ENCODE peak calls at places on chromosomes 16 and 17, in ten cellular contexts. One of them, this sample, is unnamed.

GRCh38 chr17:64635647-64636305 is 26.3 kb downstream of the SMURF2 start:
- DNase-seq in H4: peak; percentile 31
- DNase-seq in EH: peak; percentile 94
- DNase-seq in stromal cell of bone marrow: peak; percentile 45
- DNase-seq in ELR: peak; percentile 89
- DNase-seq in stomach: no peak
- DNase-seq in activated CD4-positive, alpha-beta T cell treated with anti-CD3 and anti-CD28 coated beads, Interleukin-2, amount 10 ng/mL, durations not matched to agents 7 days and 5 days: no peak
- DNase-seq in DMS153: no peak
- DNase-seq in esophagus squamous epithelium: no peak
- DNase-seq in activated T-helper 1 cell treated with anti-CD3 and anti-CD28 coated beads, Interleukin-12 subunit alpha, Interleukin-12 subunit beta, Interleukin-2, Interleukin-4 antibody, amounts not matched to agents 30 ng/mL and 10 ng/mL and 1 ng/mL, durations not matched to agents 14 hours and 24 hours and 36 hours: no peak
- DNase-seq in this sample: no peak

GRCh38 chr17:80860703-80861359 is 130.8 kb upstream of the CHMP6 start:
- DNase-seq in H4: no peak
- DNase-seq in ELR: no peak
- DNase-seq in esophagus squamous epithelium: no peak
- DNase-seq in EH: no peak
- DNase-seq in activated CD4-positive, alpha-beta T cell treated with anti-CD3 and anti-CD28 coated beads, Interleukin-2, amount 10 ng/mL, durations not matched to agents 7 days and 5 days: no peak
- DNase-seq in activated T-helper 1 cell treated with anti-CD3 and anti-CD28 coated beads, Interleukin-12 subunit alpha, Interleukin-12 subunit beta, Interleukin-2, Interleukin-4 antibody, amounts not matched to agents 30 ng/mL and 10 ng/mL and 1 ng/mL, durations not matched to agents 14 hours and 24 hours and 36 hours: no peak
- DNase-seq in DMS153: no peak
- DNase-seq in stomach: no peak
- DNase-seq in stromal cell of bone marrow: no peak
- DNase-seq in this sample: no peak

GRCh38 chr17:40363480-40363838 is 1.1 kb downstream of the GJD3 start:
- DNase-seq in ELR: peak; percentile 43
- DNase-seq in H4: no peak
- DNase-seq in EH: peak; percentile 56
- DNase-seq in stromal cell of bone marrow: no peak
- DNase-seq in stomach: no peak
- DNase-seq in activated CD4-positive, alpha-beta T cell treated with anti-CD3 and anti-CD28 coated beads, Interleukin-2, amount 10 ng/mL, durations not matched to agents 7 days and 5 days: no peak
- DNase-seq in DMS153: no peak
- DNase-seq in activated T-helper 1 cell treated with anti-CD3 and anti-CD28 coated beads, Interleukin-12 subunit alpha, Interleukin-12 subunit beta, Interleukin-2, Interleukin-4 antibody, amounts not matched to agents 30 ng/mL and 10 ng/mL and 1 ng/mL, durations not matched to agents 14 hours and 24 hours and 36 hours: no peak
- DNase-seq in esophagus squamous epithelium: no peak
- DNase-seq in this sample: no peak

GRCh38 chr16:2204727-2205103 is 539 bp upstream of the MLST8 start:
- DNase-seq in H4: no peak
- DNase-seq in stomach: no peak
- DNase-seq in DMS153: no peak
- DNase-seq in EH: no peak
- DNase-seq in activated T-helper 1 cell treated with anti-CD3 and anti-CD28 coated beads, Interleukin-12 subunit alpha, Interleukin-12 subunit beta, Interleukin-2, Interleukin-4 antibody, amounts not matched to agents 30 ng/mL and 10 ng/mL and 1 ng/mL, durations not matched to agents 14 hours and 24 hours and 36 hours: no peak
- DNase-seq in stromal cell of bone marrow: no peak
- DNase-seq in esophagus squamous epithelium: no peak
- DNase-seq in activated CD4-positive, alpha-beta T cell treated with anti-CD3 and anti-CD28 coated beads, Interleukin-2, amount 10 ng/mL, durations not matched to agents 7 days and 5 days: no peak
- DNase-seq in ELR: no peak
- DNase-seq in this sample: no peak

GRCh38 chr16:23518435-23518891 is 8.2 kb upstream of the GGA2 start:
- DNase-seq in EH: no peak
- DNase-seq in ELR: no peak
- DNase-seq in activated CD4-positive, alpha-beta T cell treated with anti-CD3 and anti-CD28 coated beads, Interleukin-2, amount 10 ng/mL, durations not matched to agents 7 days and 5 days: no peak
- DNase-seq in activated T-helper 1 cell treated with anti-CD3 and anti-CD28 coated beads, Interleukin-12 subunit alpha, Interleukin-12 subunit beta, Interleukin-2, Interleukin-4 antibody, amounts not matched to agents 30 ng/mL and 10 ng/mL and 1 ng/mL, durations not matched to agents 14 hours and 24 hours and 36 hours: no peak
- DNase-seq in H4: no peak
- DNase-seq in stomach: no peak
- DNase-seq in DMS153: no peak
- DNase-seq in esophagus squamous epithelium: no peak
- DNase-seq in stromal cell of bone marrow: no peak
- DNase-seq in this sample: no peak

GRCh38 chr17:4556996-4557395 is 1.8 kb upstream of the MYBBP1A start:
- DNase-seq in stromal cell of bone marrow: no peak
- DNase-seq in stomach: no peak
- DNase-seq in esophagus squamous epithelium: no peak
- DNase-seq in EH: no peak
- DNase-seq in H4: no peak
- DNase-seq in activated T-helper 1 cell treated with anti-CD3 and anti-CD28 coated beads, Interleukin-12 subunit alpha, Interleukin-12 subunit beta, Interleukin-2, Interleukin-4 antibody, amounts not matched to agents 30 ng/mL and 10 ng/mL and 1 ng/mL, durations not matched to agents 14 hours and 24 hours and 36 hours: no peak
- DNase-seq in activated CD4-positive, alpha-beta T cell treated with anti-CD3 and anti-CD28 coated beads, Interleukin-2, amount 10 ng/mL, durations not matched to agents 7 days and 5 days: no peak
- DNase-seq in DMS153: no peak
- DNase-seq in ELR: no peak
- DNase-seq in this sample: peak; percentile 10

GRCh38 chr17:44043326-44043725 is 23.1 kb downstream of the LSM12 start:
- DNase-seq in activated CD4-positive, alpha-beta T cell treated with anti-CD3 and anti-CD28 coated beads, Interleukin-2, amount 10 ng/mL, durations not matched to agents 7 days and 5 days: no peak
- DNase-seq in H4: no peak
- DNase-seq in DMS153: no peak
- DNase-seq in stromal cell of bone marrow: peak; percentile 65
- DNase-seq in stomach: no peak
- DNase-seq in ELR: no peak
- DNase-seq in EH: peak; percentile 38
- DNase-seq in activated T-helper 1 cell treated with anti-CD3 and anti-CD28 coated beads, Interleukin-12 subunit alpha, Interleukin-12 subunit beta, Interleukin-2, Interleukin-4 antibody, amounts not matched to agents 30 ng/mL and 10 ng/mL and 1 ng/mL, durations not matched to agents 14 hours and 24 hours and 36 hours: no peak
- DNase-seq in esophagus squamous epithelium: no peak
- DNase-seq in this sample: peak; percentile 57

GRCh38 chr16:2689968-2690830 is 7.9 kb downstream of the KCTD5 start:
- DNase-seq in esophagus squamous epithelium: no peak
- DNase-seq in activated T-helper 1 cell treated with anti-CD3 and anti-CD28 coated beads, Interleukin-12 subunit alpha, Interleukin-12 subunit beta, Interleukin-2, Interleukin-4 antibody, amounts not matched to agents 30 ng/mL and 10 ng/mL and 1 ng/mL, durations not matched to agents 14 hours and 24 hours and 36 hours: no peak
- DNase-seq in EH: no peak
- DNase-seq in H4: no peak
- DNase-seq in stomach: no peak
- DNase-seq in activated CD4-positive, alpha-beta T cell treated with anti-CD3 and anti-CD28 coated beads, Interleukin-2, amount 10 ng/mL, durations not matched to agents 7 days and 5 days: no peak
- DNase-seq in DMS153: no peak
- DNase-seq in stromal cell of bone marrow: peak; percentile 26
- DNase-seq in ELR: no peak
- DNase-seq in this sample: no peak

GRCh38 chr17:55577011-55577586 is 65.8 kb upstream of the SMIM36 start:
- DNase-seq in activated CD4-positive, alpha-beta T cell treated with anti-CD3 and anti-CD28 coated beads, Interleukin-2, amount 10 ng/mL, durations not matched to agents 7 days and 5 days: peak; percentile 60
- DNase-seq in EH: peak; percentile 79
- DNase-seq in stromal cell of bone marrow: peak; percentile 87
- DNase-seq in esophagus squamous epithelium: no peak
- DNase-seq in ELR: peak; percentile 83
- DNase-seq in activated T-helper 1 cell treated with anti-CD3 and anti-CD28 coated beads, Interleukin-12 subunit alpha, Interleukin-12 subunit beta, Interleukin-2, Interleukin-4 antibody, amounts not matched to agents 30 ng/mL and 10 ng/mL and 1 ng/mL, durations not matched to agents 14 hours and 24 hours and 36 hours: peak; percentile 14
- DNase-seq in DMS153: no peak
- DNase-seq in stomach: no peak
- DNase-seq in H4: peak; percentile 58
- DNase-seq in this sample: peak; percentile 75

GRCh38 chr16:77402672-77403071 is 32.2 kb downstream of the ADAMTS18 start:
- DNase-seq in EH: no peak
- DNase-seq in stomach: no peak
- DNase-seq in activated CD4-positive, alpha-beta T cell treated with anti-CD3 and anti-CD28 coated beads, Interleukin-2, amount 10 ng/mL, durations not matched to agents 7 days and 5 days: no peak
- DNase-seq in H4: no peak
- DNase-seq in activated T-helper 1 cell treated with anti-CD3 and anti-CD28 coated beads, Interleukin-12 subunit alpha, Interleukin-12 subunit beta, Interleukin-2, Interleukin-4 antibody, amounts not matched to agents 30 ng/mL and 10 ng/mL and 1 ng/mL, durations not matched to agents 14 hours and 24 hours and 36 hours: no peak
- DNase-seq in ELR: no peak
- DNase-seq in esophagus squamous epithelium: no peak
- DNase-seq in stromal cell of bone marrow: no peak
- DNase-seq in DMS153: no peak
- DNase-seq in this sample: no peak

GRCh38 chr16:50724237-50724747 is 17.6 kb upstream of the CYLD start:
- DNase-seq in stomach: no peak
- DNase-seq in stromal cell of bone marrow: no peak
- DNase-seq in activated T-helper 1 cell treated with anti-CD3 and anti-CD28 coated beads, Interleukin-12 subunit alpha, Interleukin-12 subunit beta, Interleukin-2, Interleukin-4 antibody, amounts not matched to agents 30 ng/mL and 10 ng/mL and 1 ng/mL, durations not matched to agents 14 hours and 24 hours and 36 hours: no peak
- DNase-seq in activated CD4-positive, alpha-beta T cell treated with anti-CD3 and anti-CD28 coated beads, Interleukin-2, amount 10 ng/mL, durations not matched to agents 7 days and 5 days: peak; percentile 18
- DNase-seq in EH: no peak
- DNase-seq in esophagus squamous epithelium: no peak
- DNase-seq in ELR: no peak
- DNase-seq in DMS153: no peak
- DNase-seq in H4: no peak
- DNase-seq in this sample: no peak

GRCh38 chr17:29412780-29413565 is 22.8 kb downstream of the TAOK1 start:
- DNase-seq in H4: peak; percentile 39
- DNase-seq in esophagus squamous epithelium: no peak
- DNase-seq in DMS153: no peak
- DNase-seq in activated T-helper 1 cell treated with anti-CD3 and anti-CD28 coated beads, Interleukin-12 subunit alpha, Interleukin-12 subunit beta, Interleukin-2, Interleukin-4 antibody, amounts not matched to agents 30 ng/mL and 10 ng/mL and 1 ng/mL, durations not matched to agents 14 hours and 24 hours and 36 hours: no peak
- DNase-seq in stromal cell of bone marrow: peak; percentile 41
- DNase-seq in stomach: no peak
- DNase-seq in ELR: peak; percentile 87
- DNase-seq in activated CD4-positive, alpha-beta T cell treated with anti-CD3 and anti-CD28 coated beads, Interleukin-2, amount 10 ng/mL, durations not matched to agents 7 days and 5 days: no peak
- DNase-seq in EH: peak; percentile 97
- DNase-seq in this sample: no peak

GRCh38 chr16:66286527-66286926 is 80.0 kb upstream of the CDH5 start:
- DNase-seq in DMS153: no peak
- DNase-seq in stomach: no peak
- DNase-seq in stromal cell of bone marrow: no peak
- DNase-seq in EH: no peak
- DNase-seq in activated CD4-positive, alpha-beta T cell treated with anti-CD3 and anti-CD28 coated beads, Interleukin-2, amount 10 ng/mL, durations not matched to agents 7 days and 5 days: no peak
- DNase-seq in ELR: no peak
- DNase-seq in esophagus squamous epithelium: no peak
- DNase-seq in H4: no peak
- DNase-seq in activated T-helper 1 cell treated with anti-CD3 and anti-CD28 coated beads, Interleukin-12 subunit alpha, Interleukin-12 subunit beta, Interleukin-2, Interleukin-4 antibody, amounts not matched to agents 30 ng/mL and 10 ng/mL and 1 ng/mL, durations not matched to agents 14 hours and 24 hours and 36 hours: no peak
- DNase-seq in this sample: no peak

GRCh38 chr17:75850928-75851692 is 4.0 kb downstream of the WBP2 start:
- DNase-seq in stomach: no peak
- DNase-seq in activated T-helper 1 cell treated with anti-CD3 and anti-CD28 coated beads, Interleukin-12 subunit alpha, Interleukin-12 subunit beta, Interleukin-2, Interleukin-4 antibody, amounts not matched to agents 30 ng/mL and 10 ng/mL and 1 ng/mL, durations not matched to agents 14 hours and 24 hours and 36 hours: no peak
- DNase-seq in esophagus squamous epithelium: no peak
- DNase-seq in activated CD4-positive, alpha-beta T cell treated with anti-CD3 and anti-CD28 coated beads, Interleukin-2, amount 10 ng/mL, durations not matched to agents 7 days and 5 days: no peak
- DNase-seq in ELR: peak; percentile 42
- DNase-seq in H4: no peak
- DNase-seq in stromal cell of bone marrow: no peak
- DNase-seq in EH: no peak
- DNase-seq in DMS153: no peak
- DNase-seq in this sample: no peak

GRCh38 chr17:79364695-79365094 is 246.2 kb downstream of the RBFOX3 start:
- DNase-seq in stomach: no peak
- DNase-seq in ELR: no peak
- DNase-seq in activated T-helper 1 cell treated with anti-CD3 and anti-CD28 coated beads, Interleukin-12 subunit alpha, Interleukin-12 subunit beta, Interleukin-2, Interleukin-4 antibody, amounts not matched to agents 30 ng/mL and 10 ng/mL and 1 ng/mL, durations not matched to agents 14 hours and 24 hours and 36 hours: no peak
- DNase-seq in EH: no peak
- DNase-seq in esophagus squamous epithelium: no peak
- DNase-seq in activated CD4-positive, alpha-beta T cell treated with anti-CD3 and anti-CD28 coated beads, Interleukin-2, amount 10 ng/mL, durations not matched to agents 7 days and 5 days: no peak
- DNase-seq in DMS153: no peak
- DNase-seq in H4: no peak
- DNase-seq in stromal cell of bone marrow: no peak
- DNase-seq in this sample: no peak

GRCh38 chr17:42347198-42347597 is 41.0 kb downstream of the STAT3 start:
- DNase-seq in activated T-helper 1 cell treated with anti-CD3 and anti-CD28 coated beads, Interleukin-12 subunit alpha, Interleukin-12 subunit beta, Interleukin-2, Interleukin-4 antibody, amounts not matched to agents 30 ng/mL and 10 ng/mL and 1 ng/mL, durations not matched to agents 14 hours and 24 hours and 36 hours: no peak
- DNase-seq in esophagus squamous epithelium: no peak
- DNase-seq in H4: peak; percentile 50
- DNase-seq in activated CD4-positive, alpha-beta T cell treated with anti-CD3 and anti-CD28 coated beads, Interleukin-2, amount 10 ng/mL, durations not matched to agents 7 days and 5 days: no peak
- DNase-seq in DMS153: no peak
- DNase-seq in EH: peak; percentile 93
- DNase-seq in stromal cell of bone marrow: peak; percentile 81
- DNase-seq in stomach: peak; percentile 67
- DNase-seq in ELR: peak; percentile 87
- DNase-seq in this sample: no peak

GRCh38 chr17:21001813-21002221 is 41.0 kb downstream of the USP22 start:
- DNase-seq in stromal cell of bone marrow: no peak
- DNase-seq in DMS153: no peak
- DNase-seq in activated CD4-positive, alpha-beta T cell treated with anti-CD3 and anti-CD28 coated beads, Interleukin-2, amount 10 ng/mL, durations not matched to agents 7 days and 5 days: no peak
- DNase-seq in esophagus squamous epithelium: no peak
- DNase-seq in activated T-helper 1 cell treated with anti-CD3 and anti-CD28 coated beads, Interleukin-12 subunit alpha, Interleukin-12 subunit beta, Interleukin-2, Interleukin-4 antibody, amounts not matched to agents 30 ng/mL and 10 ng/mL and 1 ng/mL, durations not matched to agents 14 hours and 24 hours and 36 hours: no peak
- DNase-seq in ELR: no peak
- DNase-seq in H4: no peak
- DNase-seq in EH: no peak
- DNase-seq in stomach: no peak
- DNase-seq in this sample: no peak

GRCh38 chr16:77499373-77500285 is 64.8 kb upstream of the ADAMTS18 start:
- DNase-seq in activated T-helper 1 cell treated with anti-CD3 and anti-CD28 coated beads, Interleukin-12 subunit alpha, Interleukin-12 subunit beta, Interleukin-2, Interleukin-4 antibody, amounts not matched to agents 30 ng/mL and 10 ng/mL and 1 ng/mL, durations not matched to agents 14 hours and 24 hours and 36 hours: no peak
- DNase-seq in stomach: no peak
- DNase-seq in EH: peak; percentile 26
- DNase-seq in H4: peak; percentile 47
- DNase-seq in stromal cell of bone marrow: peak; percentile 73
- DNase-seq in DMS153: no peak
- DNase-seq in esophagus squamous epithelium: no peak
- DNase-seq in activated CD4-positive, alpha-beta T cell treated with anti-CD3 and anti-CD28 coated beads, Interleukin-2, amount 10 ng/mL, durations not matched to agents 7 days and 5 days: no peak
- DNase-seq in ELR: no peak
- DNase-seq in this sample: peak; percentile 52

GRCh38 chr16:47644166-47644565 is 183.0 kb downstream of the PHKB start:
- DNase-seq in H4: peak; percentile 14
- DNase-seq in activated T-helper 1 cell treated with anti-CD3 and anti-CD28 coated beads, Interleukin-12 subunit alpha, Interleukin-12 subunit beta, Interleukin-2, Interleukin-4 antibody, amounts not matched to agents 30 ng/mL and 10 ng/mL and 1 ng/mL, durations not matched to agents 14 hours and 24 hours and 36 hours: no peak
- DNase-seq in esophagus squamous epithelium: no peak
- DNase-seq in activated CD4-positive, alpha-beta T cell treated with anti-CD3 and anti-CD28 coated beads, Interleukin-2, amount 10 ng/mL, durations not matched to agents 7 days and 5 days: no peak
- DNase-seq in stromal cell of bone marrow: peak; percentile 44
- DNase-seq in stomach: peak; percentile 28
- DNase-seq in DMS153: no peak
- DNase-seq in ELR: peak; percentile 79
- DNase-seq in EH: peak; percentile 89
- DNase-seq in this sample: no peak

GRCh38 chr17:43713494-43714162 is 45.0 kb downstream of the SOST start:
- DNase-seq in esophagus squamous epithelium: no peak
- DNase-seq in H4: no peak
- DNase-seq in activated CD4-positive, alpha-beta T cell treated with anti-CD3 and anti-CD28 coated beads, Interleukin-2, amount 10 ng/mL, durations not matched to agents 7 days and 5 days: no peak
- DNase-seq in stromal cell of bone marrow: no peak
- DNase-seq in stomach: no peak
- DNase-seq in DMS153: no peak
- DNase-seq in ELR: peak; percentile 61
- DNase-seq in activated T-helper 1 cell treated with anti-CD3 and anti-CD28 coated beads, Interleukin-12 subunit alpha, Interleukin-12 subunit beta, Interleukin-2, Interleukin-4 antibody, amounts not matched to agents 30 ng/mL and 10 ng/mL and 1 ng/mL, durations not matched to agents 14 hours and 24 hours and 36 hours: peak; percentile 9
- DNase-seq in EH: peak; percentile 41
- DNase-seq in this sample: no peak

GRCh38 chr16:27844826-27845225 is 218.7 kb downstream of the GSG1L start:
- DNase-seq in EH: no peak
- DNase-seq in activated T-helper 1 cell treated with anti-CD3 and anti-CD28 coated beads, Interleukin-12 subunit alpha, Interleukin-12 subunit beta, Interleukin-2, Interleukin-4 antibody, amounts not matched to agents 30 ng/mL and 10 ng/mL and 1 ng/mL, durations not matched to agents 14 hours and 24 hours and 36 hours: no peak
- DNase-seq in activated CD4-positive, alpha-beta T cell treated with anti-CD3 and anti-CD28 coated beads, Interleukin-2, amount 10 ng/mL, durations not matched to agents 7 days and 5 days: no peak
- DNase-seq in H4: no peak
- DNase-seq in stomach: peak; percentile 13
- DNase-seq in esophagus squamous epithelium: no peak
- DNase-seq in stromal cell of bone marrow: no peak
- DNase-seq in ELR: no peak
- DNase-seq in DMS153: no peak
- DNase-seq in this sample: peak; percentile 51

GRCh38 chr17:34757106-34757505 is 177.7 kb downstream of the TMEM132E start:
- DNase-seq in H4: no peak
- DNase-seq in stromal cell of bone marrow: no peak
- DNase-seq in EH: no peak
- DNase-seq in stomach: no peak
- DNase-seq in esophagus squamous epithelium: no peak
- DNase-seq in activated CD4-positive, alpha-beta T cell treated with anti-CD3 and anti-CD28 coated beads, Interleukin-2, amount 10 ng/mL, durations not matched to agents 7 days and 5 days: no peak
- DNase-seq in ELR: no peak
- DNase-seq in DMS153: no peak
- DNase-seq in activated T-helper 1 cell treated with anti-CD3 and anti-CD28 coated beads, Interleukin-12 subunit alpha, Interleukin-12 subunit beta, Interleukin-2, Interleukin-4 antibody, amounts not matched to agents 30 ng/mL and 10 ng/mL and 1 ng/mL, durations not matched to agents 14 hours and 24 hours and 36 hours: no peak
- DNase-seq in this sample: no peak

GRCh38 chr17:10743316-10744009 is 13.6 kb upstream of the TMEM220 start:
- DNase-seq in esophagus squamous epithelium: no peak
- DNase-seq in DMS153: no peak
- DNase-seq in ELR: no peak
- DNase-seq in activated CD4-positive, alpha-beta T cell treated with anti-CD3 and anti-CD28 coated beads, Interleukin-2, amount 10 ng/mL, durations not matched to agents 7 days and 5 days: no peak
- DNase-seq in EH: peak; percentile 63
- DNase-seq in stromal cell of bone marrow: peak; percentile 80
- DNase-seq in H4: no peak
- DNase-seq in stomach: no peak
- DNase-seq in activated T-helper 1 cell treated with anti-CD3 and anti-CD28 coated beads, Interleukin-12 subunit alpha, Interleukin-12 subunit beta, Interleukin-2, Interleukin-4 antibody, amounts not matched to agents 30 ng/mL and 10 ng/mL and 1 ng/mL, durations not matched to agents 14 hours and 24 hours and 36 hours: no peak
- DNase-seq in this sample: no peak

GRCh38 chr17:49727353-49727752 is 19.6 kb upstream of the SLC35B1 start:
- DNase-seq in ELR: no peak
- DNase-seq in stomach: no peak
- DNase-seq in activated T-helper 1 cell treated with anti-CD3 and anti-CD28 coated beads, Interleukin-12 subunit alpha, Interleukin-12 subunit beta, Interleukin-2, Interleukin-4 antibody, amounts not matched to agents 30 ng/mL and 10 ng/mL and 1 ng/mL, durations not matched to agents 14 hours and 24 hours and 36 hours: no peak
- DNase-seq in H4: no peak
- DNase-seq in activated CD4-positive, alpha-beta T cell treated with anti-CD3 and anti-CD28 coated beads, Interleukin-2, amount 10 ng/mL, durations not matched to agents 7 days and 5 days: no peak
- DNase-seq in DMS153: no peak
- DNase-seq in esophagus squamous epithelium: no peak
- DNase-seq in stromal cell of bone marrow: no peak
- DNase-seq in EH: no peak
- DNase-seq in this sample: no peak

GRCh38 chr17:56297142-56297541 is 143.9 kb downstream of the ANKFN1 start:
- DNase-seq in stromal cell of bone marrow: peak; percentile 33
- DNase-seq in activated CD4-positive, alpha-beta T cell treated with anti-CD3 and anti-CD28 coated beads, Interleukin-2, amount 10 ng/mL, durations not matched to agents 7 days and 5 days: peak; percentile 58
- DNase-seq in stomach: no peak
- DNase-seq in ELR: peak; percentile 73
- DNase-seq in esophagus squamous epithelium: no peak
- DNase-seq in DMS153: no peak
- DNase-seq in activated T-helper 1 cell treated with anti-CD3 and anti-CD28 coated beads, Interleukin-12 subunit alpha, Interleukin-12 subunit beta, Interleukin-2, Interleukin-4 antibody, amounts not matched to agents 30 ng/mL and 10 ng/mL and 1 ng/mL, durations not matched to agents 14 hours and 24 hours and 36 hours: peak; percentile 33
- DNase-seq in H4: peak; percentile 42
- DNase-seq in EH: peak; percentile 76
- DNase-seq in this sample: no peak

GRCh38 chr16:81583893-81584705 is 139.5 kb downstream of the CMIP start:
- DNase-seq in stomach: peak; percentile 68
- DNase-seq in EH: peak; percentile 81
- DNase-seq in activated T-helper 1 cell treated with anti-CD3 and anti-CD28 coated beads, Interleukin-12 subunit alpha, Interleukin-12 subunit beta, Interleukin-2, Interleukin-4 antibody, amounts not matched to agents 30 ng/mL and 10 ng/mL and 1 ng/mL, durations not matched to agents 14 hours and 24 hours and 36 hours: no peak
- DNase-seq in esophagus squamous epithelium: no peak
- DNase-seq in H4: no peak
- DNase-seq in activated CD4-positive, alpha-beta T cell treated with anti-CD3 and anti-CD28 coated beads, Interleukin-2, amount 10 ng/mL, durations not matched to agents 7 days and 5 days: no peak
- DNase-seq in DMS153: no peak
- DNase-seq in ELR: peak; percentile 78
- DNase-seq in stromal cell of bone marrow: no peak
- DNase-seq in this sample: no peak

GRCh38 chr17:8740486-8740885 is 4.2 kb downstream of the CCDC42 start:
- DNase-seq in activated CD4-positive, alpha-beta T cell treated with anti-CD3 and anti-CD28 coated beads, Interleukin-2, amount 10 ng/mL, durations not matched to agents 7 days and 5 days: peak; percentile 28
- DNase-seq in activated T-helper 1 cell treated with anti-CD3 and anti-CD28 coated beads, Interleukin-12 subunit alpha, Interleukin-12 subunit beta, Interleukin-2, Interleukin-4 antibody, amounts not matched to agents 30 ng/mL and 10 ng/mL and 1 ng/mL, durations not matched to agents 14 hours and 24 hours and 36 hours: peak; percentile 5
- DNase-seq in stromal cell of bone marrow: no peak
- DNase-seq in DMS153: no peak
- DNase-seq in esophagus squamous epithelium: no peak
- DNase-seq in EH: no peak
- DNase-seq in ELR: no peak
- DNase-seq in H4: no peak
- DNase-seq in stomach: no peak
- DNase-seq in this sample: no peak

GRCh38 chr16:82091225-82091624 is 56.2 kb downstream of the HSD17B2 start:
- DNase-seq in stomach: no peak
- DNase-seq in activated CD4-positive, alpha-beta T cell treated with anti-CD3 and anti-CD28 coated beads, Interleukin-2, amount 10 ng/mL, durations not matched to agents 7 days and 5 days: no peak
- DNase-seq in DMS153: no peak
- DNase-seq in activated T-helper 1 cell treated with anti-CD3 and anti-CD28 coated beads, Interleukin-12 subunit alpha, Interleukin-12 subunit beta, Interleukin-2, Interleukin-4 antibody, amounts not matched to agents 30 ng/mL and 10 ng/mL and 1 ng/mL, durations not matched to agents 14 hours and 24 hours and 36 hours: no peak
- DNase-seq in ELR: peak; percentile 16
- DNase-seq in EH: peak; percentile 68
- DNase-seq in stromal cell of bone marrow: no peak
- DNase-seq in H4: no peak
- DNase-seq in esophagus squamous epithelium: no peak
- DNase-seq in this sample: no peak

This sample was measured in aorta.